ENCODE peak calls at places on chromosomes 1 and 21, in eight cellular contexts. One of them, this sample, is unnamed.

GRCh38 chr1:2303016-2303775 is 75.1 kb downstream of the SKI start:
- DNase-seq in HCT116: no peak
- DNase-seq in hepatocyte: no peak
- DNase-seq in aorta: no peak
- DNase-seq in CD8-positive, alpha-beta T cell: no peak
- DNase-seq in left lung: no peak
- DNase-seq in CD8-positive, alpha-beta memory T cell: no peak
- DNase-seq in OCI-LY7: no peak
- DNase-seq in this sample: no peak

GRCh38 chr1:163824490-163824889 is 502.7 kb downstream of the NUF2 start:
- DNase-seq in hepatocyte: no peak
- DNase-seq in OCI-LY7: no peak
- DNase-seq in left lung: no peak
- DNase-seq in CD8-positive, alpha-beta memory T cell: no peak
- DNase-seq in CD8-positive, alpha-beta T cell: no peak
- DNase-seq in HCT116: no peak
- DNase-seq in aorta: no peak
- DNase-seq in this sample: peak; percentile 36

GRCh38 chr1:36673207-36673606 is 190.5 kb upstream of the CSF3R start:
- DNase-seq in CD8-positive, alpha-beta T cell: no peak
- DNase-seq in hepatocyte: no peak
- DNase-seq in aorta: peak; percentile 0
- DNase-seq in CD8-positive, alpha-beta memory T cell: no peak
- DNase-seq in HCT116: no peak
- DNase-seq in left lung: no peak
- DNase-seq in OCI-LY7: no peak
- DNase-seq in this sample: no peak

GRCh38 chr1:50873458-50874187 is 86.4 kb downstream of the FAF1 start:
- DNase-seq in CD8-positive, alpha-beta memory T cell: peak; percentile 42
- DNase-seq in HCT116: peak; percentile 68
- DNase-seq in OCI-LY7: peak; percentile 83
- DNase-seq in hepatocyte: peak; percentile 59
- DNase-seq in left lung: peak; percentile 62
- DNase-seq in aorta: no peak
- DNase-seq in CD8-positive, alpha-beta T cell: peak; percentile 56
- DNase-seq in this sample: peak; percentile 16

GRCh38 chr1:55833452-55834160 is 618.4 kb upstream of the USP24 start:
- DNase-seq in OCI-LY7: no peak
- DNase-seq in HCT116: no peak
- DNase-seq in hepatocyte: no peak
- DNase-seq in CD8-positive, alpha-beta memory T cell: no peak
- DNase-seq in left lung: no peak
- DNase-seq in aorta: no peak
- DNase-seq in CD8-positive, alpha-beta T cell: no peak
- DNase-seq in this sample: no peak

GRCh38 chr1:155978973-155979429 is 654 bp upstream of the ARHGEF2 start:
- DNase-seq in aorta: no peak
- DNase-seq in CD8-positive, alpha-beta memory T cell: no peak
- DNase-seq in CD8-positive, alpha-beta T cell: no peak
- DNase-seq in HCT116: no peak
- DNase-seq in left lung: no peak
- DNase-seq in OCI-LY7: no peak
- DNase-seq in hepatocyte: no peak
- DNase-seq in this sample: no peak

GRCh38 chr1:93051961-93052360 is 27.1 kb upstream of the MTF2 start:
- DNase-seq in HCT116: no peak
- DNase-seq in left lung: no peak
- DNase-seq in CD8-positive, alpha-beta memory T cell: no peak
- DNase-seq in hepatocyte: no peak
- DNase-seq in CD8-positive, alpha-beta T cell: no peak
- DNase-seq in aorta: no peak
- DNase-seq in OCI-LY7: no peak
- DNase-seq in this sample: no peak

GRCh38 chr21:44865561-44866280 is 7.8 kb downstream of the PTTG1IP start:
- DNase-seq in hepatocyte: peak; percentile 34
- DNase-seq in OCI-LY7: no peak
- DNase-seq in CD8-positive, alpha-beta memory T cell: no peak
- DNase-seq in aorta: peak; percentile 65
- DNase-seq in CD8-positive, alpha-beta T cell: peak; percentile 38
- DNase-seq in HCT116: no peak
- DNase-seq in left lung: peak; percentile 51
- DNase-seq in this sample: no peak

GRCh38 chr21:26800455-26801454 is 44.5 kb downstream of the ADAMTS1 start:
- DNase-seq in left lung: no peak
- DNase-seq in CD8-positive, alpha-beta memory T cell: no peak
- DNase-seq in hepatocyte: no peak
- DNase-seq in OCI-LY7: no peak
- DNase-seq in HCT116: no peak
- DNase-seq in CD8-positive, alpha-beta T cell: no peak
- DNase-seq in aorta: no peak
- DNase-seq in this sample: no peak

GRCh38 chr1:2534775-2535387 is 4.8 kb upstream of the HES5 start:
- DNase-seq in hepatocyte: peak; percentile 77
- DNase-seq in left lung: peak; percentile 82
- DNase-seq in CD8-positive, alpha-beta memory T cell: no peak
- DNase-seq in OCI-LY7: peak; percentile 15
- DNase-seq in aorta: no peak
- DNase-seq in HCT116: no peak
- DNase-seq in CD8-positive, alpha-beta T cell: no peak
- DNase-seq in this sample: peak; percentile 72

GRCh38 chr1:147597010-147597409 is 55.7 kb downstream of the BCL9 start:
- DNase-seq in HCT116: no peak
- DNase-seq in OCI-LY7: no peak
- DNase-seq in CD8-positive, alpha-beta memory T cell: no peak
- DNase-seq in left lung: no peak
- DNase-seq in aorta: no peak
- DNase-seq in hepatocyte: no peak
- DNase-seq in CD8-positive, alpha-beta T cell: no peak
- DNase-seq in this sample: no peak

GRCh38 chr1:234875953-234876814 is 252.5 kb downstream of the TOMM20 start:
- DNase-seq in HCT116: no peak
- DNase-seq in CD8-positive, alpha-beta T cell: no peak
- DNase-seq in hepatocyte: peak; percentile 85
- DNase-seq in OCI-LY7: no peak
- DNase-seq in aorta: peak; percentile 44
- DNase-seq in left lung: peak; percentile 79
- DNase-seq in CD8-positive, alpha-beta memory T cell: no peak
- DNase-seq in this sample: no peak

GRCh38 chr1:31214316-31215082 is 25.2 kb downstream of the NKAIN1 start:
- DNase-seq in hepatocyte: no peak
- DNase-seq in CD8-positive, alpha-beta memory T cell: no peak
- DNase-seq in left lung: no peak
- DNase-seq in HCT116: no peak
- DNase-seq in aorta: no peak
- DNase-seq in OCI-LY7: no peak
- DNase-seq in CD8-positive, alpha-beta T cell: no peak
- DNase-seq in this sample: no peak

GRCh38 chr1:59139396-59139795 is 157.5 kb upstream of the FGGY start:
- DNase-seq in left lung: no peak
- DNase-seq in OCI-LY7: no peak
- DNase-seq in HCT116: peak; percentile 28
- DNase-seq in hepatocyte: peak; percentile 73
- DNase-seq in CD8-positive, alpha-beta memory T cell: no peak
- DNase-seq in CD8-positive, alpha-beta T cell: no peak
- DNase-seq in aorta: no peak
- DNase-seq in this sample: peak; percentile 24

GRCh38 chr1:80633947-80634710 is 1166.6 kb upstream of the ADGRL2 start:
- DNase-seq in OCI-LY7: no peak
- DNase-seq in HCT116: no peak
- DNase-seq in left lung: no peak
- DNase-seq in hepatocyte: no peak
- DNase-seq in CD8-positive, alpha-beta memory T cell: no peak
- DNase-seq in CD8-positive, alpha-beta T cell: no peak
- DNase-seq in aorta: no peak
- DNase-seq in this sample: no peak

GRCh38 chr21:35325953-35326352 is 276.9 kb upstream of the RUNX1 start:
- DNase-seq in OCI-LY7: no peak
- DNase-seq in left lung: no peak
- DNase-seq in CD8-positive, alpha-beta memory T cell: no peak
- DNase-seq in hepatocyte: no peak
- DNase-seq in aorta: no peak
- DNase-seq in CD8-positive, alpha-beta T cell: no peak
- DNase-seq in HCT116: no peak
- DNase-seq in this sample: no peak

GRCh38 chr21:39610705-39611104 is 2.0 kb upstream of the B3GALT5 start:
- DNase-seq in CD8-positive, alpha-beta T cell: no peak
- DNase-seq in left lung: no peak
- DNase-seq in OCI-LY7: no peak
- DNase-seq in HCT116: no peak
- DNase-seq in hepatocyte: no peak
- DNase-seq in aorta: no peak
- DNase-seq in CD8-positive, alpha-beta memory T cell: no peak
- DNase-seq in this sample: no peak

GRCh38 chr1:12661606-12662219 is 17.8 kb downstream of the AADACL4 start:
- DNase-seq in CD8-positive, alpha-beta memory T cell: no peak
- DNase-seq in left lung: no peak
- DNase-seq in hepatocyte: no peak
- DNase-seq in HCT116: no peak
- DNase-seq in aorta: no peak
- DNase-seq in CD8-positive, alpha-beta T cell: no peak
- DNase-seq in OCI-LY7: no peak
- DNase-seq in this sample: no peak

GRCh38 chr21:46424062-46424591 is 34.6 kb upstream of the DIP2A start:
- DNase-seq in OCI-LY7: no peak
- DNase-seq in hepatocyte: no peak
- DNase-seq in left lung: no peak
- DNase-seq in CD8-positive, alpha-beta memory T cell: peak; percentile 69
- DNase-seq in CD8-positive, alpha-beta T cell: peak; percentile 47
- DNase-seq in aorta: peak; percentile 74
- DNase-seq in HCT116: no peak
- DNase-seq in this sample: no peak

GRCh38 chr1:1120096-1120495 is 4.2 kb upstream of the C1orf159 start:
- DNase-seq in left lung: no peak
- DNase-seq in OCI-LY7: no peak
- DNase-seq in CD8-positive, alpha-beta T cell: no peak
- DNase-seq in CD8-positive, alpha-beta memory T cell: no peak
- DNase-seq in aorta: peak; percentile 45
- DNase-seq in HCT116: no peak
- DNase-seq in hepatocyte: no peak
- DNase-seq in this sample: no peak

GRCh38 chr1:54610048-54610447 is 13.3 kb downstream of the FAM151A start:
- DNase-seq in HCT116: no peak
- DNase-seq in CD8-positive, alpha-beta memory T cell: no peak
- DNase-seq in OCI-LY7: no peak
- DNase-seq in hepatocyte: peak; percentile 35
- DNase-seq in aorta: no peak
- DNase-seq in CD8-positive, alpha-beta T cell: no peak
- DNase-seq in left lung: no peak
- DNase-seq in this sample: no peak
- H3K27ac ChIP-seq in HCT116: no peak overlapping the region
- H3K27ac ChIP-seq in CD8-positive, alpha-beta memory T cell: no peak overlapping the region
- H3K27ac ChIP-seq in OCI-LY7: no peak overlapping the region
- H3K27ac ChIP-seq in hepatocyte: no peak overlapping the region
- H3K27ac ChIP-seq in aorta: no peak overlapping the region
- H3K27ac ChIP-seq in CD8-positive, alpha-beta T cell: no peak overlapping the region
- H3K27ac ChIP-seq in left lung: no peak overlapping the region
- H3K27ac ChIP-seq in this sample: no peak overlapping the region

GRCh38 chr1:16017461-16018303 is at the start of gene HSPB7:
- DNase-seq in aorta: peak; percentile 96
- DNase-seq in CD8-positive, alpha-beta memory T cell: no peak
- DNase-seq in hepatocyte: peak; percentile 90
- DNase-seq in left lung: peak; percentile 62
- DNase-seq in HCT116: no peak
- DNase-seq in OCI-LY7: peak; percentile 33
- DNase-seq in CD8-positive, alpha-beta T cell: no peak
- DNase-seq in this sample: no peak
- H3K27ac ChIP-seq in aorta: peak within 1 kb of the TSS; percentile 98
- H3K27ac ChIP-seq in CD8-positive, alpha-beta memory T cell: no peak within 1 kb of the TSS
- H3K27ac ChIP-seq in hepatocyte: peak within 1 kb of the TSS; percentile 93
- H3K27ac ChIP-seq in left lung: peak within 1 kb of the TSS; percentile 18
- H3K27ac ChIP-seq in HCT116: no peak within 1 kb of the TSS
- H3K27ac ChIP-seq in OCI-LY7: no peak within 1 kb of the TSS
- H3K27ac ChIP-seq in CD8-positive, alpha-beta T cell: no peak within 1 kb of the TSS
- H3K27ac ChIP-seq in this sample: no peak within 1 kb of the TSS

DNA sequence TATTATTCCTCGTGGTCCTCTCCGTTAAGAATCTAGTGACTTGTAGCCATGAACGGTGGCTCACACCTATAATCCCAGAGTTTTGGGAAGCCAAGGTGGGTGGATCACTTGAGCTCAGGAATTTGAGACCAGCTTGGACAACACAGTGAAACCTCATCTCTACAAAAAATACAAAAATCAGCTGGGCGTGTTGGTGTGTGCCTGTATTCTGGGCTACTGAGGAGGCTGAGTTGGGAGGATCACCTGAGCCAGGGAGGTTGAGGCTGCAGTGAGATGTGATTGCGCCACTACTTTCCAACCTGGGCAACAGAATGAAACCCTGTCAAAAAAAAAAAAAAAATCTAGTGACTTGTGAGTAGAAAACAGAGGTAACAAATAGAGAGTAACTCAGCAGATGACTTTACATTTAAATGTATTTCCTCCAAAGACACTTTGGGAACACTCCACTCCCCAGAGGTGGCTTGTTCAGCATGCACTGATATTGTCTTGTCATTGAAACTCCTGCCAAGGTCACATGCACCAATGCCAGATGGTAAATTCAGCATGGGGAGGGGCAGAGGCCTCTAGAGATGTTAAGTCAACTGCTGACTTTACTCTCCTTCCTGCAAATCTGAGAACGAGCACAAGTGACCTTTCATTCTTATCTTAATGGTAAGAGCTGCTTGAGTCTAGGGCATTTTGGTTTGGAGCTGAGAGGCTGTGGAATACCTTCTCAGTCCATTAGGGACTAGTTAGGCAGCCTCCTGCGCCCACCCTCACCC is 24.9 kb downstream of the CCDC185 start:
- DNase-seq in CD8-positive, alpha-beta T cell: no peak
- DNase-seq in aorta: no peak
- DNase-seq in left lung: no peak
- DNase-seq in CD8-positive, alpha-beta memory T cell: no peak
- DNase-seq in OCI-LY7: no peak
- DNase-seq in HCT116: no peak
- DNase-seq in hepatocyte: no peak
- DNase-seq in this sample: no peak
- H3K27ac ChIP-seq in CD8-positive, alpha-beta T cell: no peak overlapping the region
- H3K27ac ChIP-seq in aorta: no peak overlapping the region
- H3K27ac ChIP-seq in left lung: no peak overlapping the region
- H3K27ac ChIP-seq in CD8-positive, alpha-beta memory T cell: no peak overlapping the region
- H3K27ac ChIP-seq in OCI-LY7: no peak overlapping the region
- H3K27ac ChIP-seq in HCT116: no peak overlapping the region
- H3K27ac ChIP-seq in hepatocyte: no peak overlapping the region
- H3K27ac ChIP-seq in this sample: no peak overlapping the region

DNA sequence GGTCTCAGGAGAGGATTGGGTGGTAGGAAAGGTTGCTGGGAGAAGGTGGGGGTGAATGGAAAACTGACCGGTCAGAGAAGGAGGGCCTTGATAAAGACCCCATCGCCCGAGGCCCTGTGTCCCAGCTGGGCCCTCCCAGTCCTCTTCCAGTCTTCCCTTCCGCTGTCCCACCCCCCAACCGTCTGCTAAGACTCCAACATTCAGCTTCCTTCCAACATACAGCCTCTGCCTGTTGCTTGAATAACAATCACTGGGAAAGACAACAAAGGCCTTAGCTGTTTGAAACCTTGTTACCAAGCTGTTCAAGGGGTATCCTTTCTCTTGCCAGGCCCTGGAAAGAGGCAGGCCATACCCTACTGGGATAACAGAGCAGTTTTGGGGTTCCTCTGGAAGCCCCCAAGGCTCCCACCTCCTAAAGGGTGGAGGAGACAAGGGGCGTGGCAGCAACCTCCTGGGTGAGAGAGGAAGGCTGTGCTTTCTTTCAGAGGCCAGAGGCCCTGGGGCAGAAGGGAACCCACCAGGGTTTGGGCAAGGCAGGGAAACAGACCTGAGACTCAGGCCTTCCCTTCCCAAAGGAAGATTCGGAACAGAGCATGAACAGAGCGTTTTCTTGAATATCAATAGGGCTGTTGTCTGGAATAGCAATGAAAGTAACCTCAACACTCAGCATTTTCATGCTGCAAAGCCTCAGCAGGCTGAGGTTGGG is 4.3 kb downstream of the ETNK2 start:
- DNase-seq in hepatocyte: no peak
- DNase-seq in aorta: peak; percentile 61
- DNase-seq in HCT116: no peak
- DNase-seq in CD8-positive, alpha-beta memory T cell: no peak
- DNase-seq in OCI-LY7: no peak
- DNase-seq in CD8-positive, alpha-beta T cell: no peak
- DNase-seq in left lung: no peak
- DNase-seq in this sample: no peak
- H3K27ac ChIP-seq in hepatocyte: no peak overlapping the region
- H3K27ac ChIP-seq in aorta: no peak overlapping the region
- H3K27ac ChIP-seq in HCT116: no peak overlapping the region
- H3K27ac ChIP-seq in CD8-positive, alpha-beta memory T cell: no peak overlapping the region
- H3K27ac ChIP-seq in OCI-LY7: no peak overlapping the region
- H3K27ac ChIP-seq in CD8-positive, alpha-beta T cell: no peak overlapping the region
- H3K27ac ChIP-seq in left lung: no peak overlapping the region
- H3K27ac ChIP-seq in this sample: no peak overlapping the region

This sample was measured in epithelial cell of prostate.